ENCODE peak calls at places on chromosomes 4 and X, in ten cellular contexts. S, H, O, Q, C, I, W, K, U and G are unnamed samples. For H3K9me3, the result is how much of the 10 kb centered on the place peaks cover.

GRCh38 chrX:115367956-115368355 is 78.4 kb downstream of the LUZP4 start:
- DNase-seq in U (no peak), S (no peak), W (peak), H (no peak), I (no peak), O (no peak), C (no peak), K (no peak), Q (no peak), G (no peak)

GRCh38 chrX:110180928-110181310 is 137.0 kb downstream of the AMMECR1 start:
- DNase-seq in S (no peak), Q (no peak), C (no peak), O (no peak), H (no peak), I (no peak), K (no peak), W (peak), U (no peak), G (no peak)

GRCh38 chr4:14607001-14607400 is 395.3 kb upstream of the CPEB2 start:
- DNase-seq in Q (no peak), K (no peak), C (no peak), I (no peak), S (no peak), W (no peak), O (no peak), H (no peak), U (no peak), G (no peak)

GRCh38 chrX:140510306-140510676 is 5.4 kb upstream of the SOX3 start:
- DNase-seq in C (no peak), S (no peak), I (no peak), K (no peak), Q (no peak), O (no peak), U (no peak), H (no peak), W (no peak), G (no peak)

GRCh38 chr4:151540728-151541437 is 131.9 kb downstream of the FHIP1A start:
- DNase-seq in C (peak), U (no peak), O (no peak), H (no peak), Q (no peak), S (no peak), I (no peak), K (no peak), W (peak), G (no peak)

GRCh38 chrX:2628751-2629315 is 62.3 kb upstream of the CD99 start:
- DNase-seq in W (peak), O (no peak), I (no peak), U (no peak), S (peak), H (no peak), Q (no peak), C (no peak), K (peak), G (no peak)

GRCh38 chr4:6160536-6160935 is 39.8 kb downstream of the JAKMIP1 start:
- DNase-seq in H (no peak), I (no peak), C (no peak), Q (no peak), O (no peak), W (no peak), K (no peak), U (no peak), S (no peak), G (no peak)

GRCh38 chr4:108166038-108166437 is 2.7 kb downstream of the LEF1 start:
- DNase-seq in S (no peak), K (no peak), U (no peak), Q (no peak), I (no peak), W (no peak), C (no peak), O (no peak), H (no peak), G (no peak)

GRCh38 chr4:84091266-84091665 is 407.8 kb downstream of the NKX6-1 start:
- DNase-seq in U (no peak), C (no peak), H (no peak), Q (no peak), W (no peak), I (no peak), O (no peak), K (no peak), S (no peak), G (no peak)

GRCh38 chrX:16585486-16586370 is 64.2 kb upstream of the S100G start:
- DNase-seq in Q (no peak), O (no peak), C (no peak), K (no peak), U (no peak), H (no peak), S (no peak), I (no peak), W (no peak), G (no peak)

GRCh38 chr4:77433102-77433733 is 172.4 kb upstream of the CXCL13 start:
- DNase-seq in H (no peak), Q (no peak), W (peak), S (peak), K (no peak), C (no peak), U (peak), I (peak), O (no peak), G (no peak)

GRCh38 chr4:68074397-68074796 is 55.3 kb downstream of the TMPRSS11F start:
- DNase-seq in I (no peak), K (no peak), S (no peak), W (no peak), U (no peak), C (no peak), H (no peak), O (no peak), Q (no peak), G (no peak)

GRCh38 chr4:68079918-68080317 is 49.8 kb downstream of the TMPRSS11F start:
- DNase-seq in K (no peak), U (no peak), H (no peak), Q (no peak), I (no peak), S (no peak), C (no peak), W (no peak), O (no peak), G (no peak)

GRCh38 chr4:68077301-68077700 is 52.4 kb downstream of the TMPRSS11F start:
- DNase-seq in U (no peak), O (no peak), Q (no peak), W (no peak), S (no peak), K (no peak), C (no peak), I (no peak), H (no peak), G (no peak)

GRCh38 chr4:68076194-68076593 is 53.5 kb downstream of the TMPRSS11F start:
- DNase-seq in C (no peak), I (no peak), K (no peak), Q (no peak), H (no peak), W (no peak), O (no peak), S (no peak), U (no peak), G (no peak)

DNA sequence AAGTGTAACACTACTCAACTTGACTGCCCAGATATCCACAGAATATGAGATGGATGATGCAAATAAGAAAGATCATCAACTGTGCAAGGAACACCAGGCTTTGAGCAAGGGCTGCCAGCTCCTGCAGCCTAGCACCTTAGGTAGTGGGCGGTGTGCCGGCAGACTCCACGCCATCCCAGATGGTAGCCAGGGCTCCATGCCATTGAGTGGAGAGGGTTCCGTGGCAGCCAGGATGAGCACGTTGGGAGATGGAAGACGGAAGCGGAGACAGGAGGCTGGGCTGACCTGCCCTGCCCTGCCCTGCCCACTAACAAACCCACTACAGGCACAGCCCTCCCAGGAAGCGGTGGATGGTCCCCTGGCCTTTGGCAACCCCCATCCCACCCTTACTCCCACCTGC is 51.9 kb downstream of the TMPRSS11F start:
- DNase-seq in Q (peak), H (no peak), I (no peak), W (no peak), C (no peak), U (no peak), K (no peak), O (no peak), S (no peak), G (no peak)
- H3K4me3 ChIP-seq in Q (no peak), H (no peak), I (no peak), W (no peak), C (no peak), U (no peak), K (no peak), O (no peak), S (no peak), G (no peak)

GRCh38 chrX:30533261-30533660 is 44.3 kb downstream of the TASL start:
- DNase-seq in O (no peak), W (no peak), I (no peak), Q (no peak), S (no peak), C (no peak), K (no peak), U (no peak), H (no peak), G (no peak)
- TF ChIP-seq EP300 in O (no peak), W (no peak), I (no peak), Q (no peak), S (no peak), C (no peak), K (no peak), U (no peak), H (no peak), G (no peak)

GRCh38 chrX:144798972-144799371 is 448.3 kb upstream of the SPANXN1 start:
- DNase-seq in O (no peak), Q (no peak), K (no peak), H (no peak), S (no peak), C (no peak), I (no peak), W (no peak), U (no peak), G (no peak)
- H3K9me3 ChIP-seq in O (under half), Q (under half), K (under half), H (under half), S (under half), C (under half), I (under half), W (under half), U (under half), G (under half)

DNA sequence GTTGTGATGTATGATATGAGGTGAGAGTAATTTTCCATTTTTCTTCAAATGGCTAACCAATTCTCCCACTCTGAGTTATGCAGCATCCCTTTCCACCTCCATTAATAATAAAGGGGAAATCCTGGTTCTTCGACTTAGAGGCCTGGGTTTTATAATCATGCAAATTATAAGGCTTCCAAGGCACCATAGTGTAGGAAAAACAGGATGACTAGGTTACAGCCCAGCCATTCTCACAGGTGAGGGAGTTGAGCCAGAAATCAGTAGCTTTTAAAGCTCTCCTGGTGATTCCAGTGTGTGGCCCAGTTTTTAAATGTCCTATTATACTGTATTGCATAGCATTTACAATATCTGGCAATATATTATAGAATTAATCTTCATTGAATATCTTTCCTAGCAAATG is 203.1 kb downstream of the ARHGEF9 start:
- DNase-seq in C (no peak), I (no peak), K (no peak), H (no peak), Q (no peak), S (no peak), W (no peak), O (no peak), U (no peak), G (no peak)
- H3K4me3 ChIP-seq in C (no peak), I (no peak), K (no peak), H (no peak), Q (no peak), S (no peak), W (no peak), O (no peak), U (no peak), G (no peak)

GRCh38 chr4:93688978-93689377 is 139.6 kb upstream of the ATOH1 start:
- DNase-seq in K (no peak), W (no peak), O (no peak), I (no peak), U (no peak), S (no peak), H (no peak), Q (no peak), C (no peak), G (no peak)
- TF ChIP-seq EP300 in K (no peak), W (no peak), O (no peak), I (no peak), U (no peak), S (no peak), H (no peak), Q (no peak), C (no peak), G (no peak)